ENCODE peak calls at places on chromosomes 5 and 9, in six cellular contexts. O is body of pancreas, T is right lobe of liver, F is GM12878, R is heart left ventricle, K is gastrocnemius medialis. A is an unnamed sample.
A peak's percentile ranks its signal among the peaks of the same experiment; 100 is the strongest.

GRCh38 chr5:159971514-159971913 is 37.4 kb upstream of the TTC1 start:
- ATAC-seq in O (no peak), T (no peak), R (no peak), K (no peak), F (no peak), A (no peak)

GRCh38 chr9:2859776-2860379 is 16.0 kb upstream of the PUM3 start:
- ATAC-seq in T (peak; percentile 79), K (no peak), R (peak; percentile 59), F (peak; percentile 77), O (peak; percentile 64), A (no peak)

GRCh38 chr9:80157128-80157527 is 585.4 kb downstream of the TLE4 start:
- ATAC-seq in R (no peak), K (no peak), T (no peak), F (peak; percentile 21), O (no peak), A (no peak)

GRCh38 chr5:109418752-109419352 is 9.1 kb upstream of the PJA2 start:
- ATAC-seq in O (no peak), T (no peak), R (no peak), K (no peak), F (no peak), A (no peak)

GRCh38 chr9:89501311-89501898 is 3.5 kb upstream of the SEMA4D start:
- ATAC-seq in R (no peak), O (no peak), K (no peak), F (no peak), T (no peak), A (no peak)

GRCh38 chr5:56851258-56851941 is 36.1 kb downstream of the MAP3K1 start:
- ATAC-seq in T (peak; percentile 74), F (peak; percentile 39), O (peak; percentile 70), K (no peak), R (peak; percentile 70), A (no peak)

GRCh38 chr9:121192959-121193645 is 8.6 kb downstream of the RAB14 start:
- ATAC-seq in O (no peak), F (peak; percentile 20), R (no peak), T (no peak), K (no peak), A (no peak)

GRCh38 chr5:145681686-145682085 is 153.5 kb downstream of the PRELID2 start:
- ATAC-seq in F (peak; percentile 100), T (peak; percentile 96), R (peak; percentile 88), O (peak; percentile 96), K (peak; percentile 86), A (peak; percentile 80)

GRCh38 chr9:4375424-4376195 is 75.7 kb upstream of the GLIS3 start:
- ATAC-seq in O (no peak), K (no peak), F (peak; percentile 58), T (peak; percentile 36), R (peak; percentile 64), A (no peak)

GRCh38 chr5:61866930-61867329 is 439.1 kb upstream of the KIF2A start:
- ATAC-seq in T (no peak), O (no peak), K (no peak), R (no peak), F (peak; percentile 93), A (no peak)

GRCh38 chr5:140833993-140834392 is at the start of gene PCDHA7:
- ATAC-seq in R (no peak), O (no peak), F (no peak), T (no peak), K (no peak), A (no peak)
- H3K4me3 ChIP-seq in R (peak within 1 kb of the TSS; percentile 18), O (no peak within 1 kb of the TSS), F (no peak within 1 kb of the TSS), T (no peak within 1 kb of the TSS), K (no peak within 1 kb of the TSS), A (no peak within 1 kb of the TSS)

DNA sequence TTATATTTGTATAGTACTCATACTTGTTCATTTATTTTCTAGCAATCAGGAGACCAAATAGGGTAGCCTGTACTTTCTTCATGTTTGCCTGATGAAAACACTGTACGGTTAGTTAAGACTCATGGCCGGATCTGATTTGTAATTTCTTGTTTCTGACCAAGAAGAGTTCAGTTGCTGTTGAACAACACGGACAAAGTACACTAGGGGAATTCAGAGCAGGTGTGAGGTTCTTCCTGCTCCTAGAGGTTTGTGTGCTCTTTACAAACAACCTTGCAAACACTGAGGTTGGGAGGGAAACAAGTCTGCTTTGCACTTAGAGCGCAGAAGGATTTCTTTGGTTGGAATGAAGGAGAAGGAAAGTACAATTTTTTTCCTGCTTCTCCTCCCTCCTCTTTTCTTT is 69.7 kb downstream of the TRIO start:
- ATAC-seq in T (peak; percentile 63), K (no peak), R (no peak), F (peak; percentile 47), O (no peak), A (no peak)
- TF ChIP-seq POLR2A in T (peak; percentile 42), K (no peak), R (no peak), F (no peak), O (no peak), A (no peak)

GRCh38 chr5:132813599-132814440 is 718 bp downstream of the SOWAHA start:
- ATAC-seq in T (peak; percentile 53), K (peak; percentile 36), F (peak; percentile 67), O (peak; percentile 65), R (peak; percentile 59), A (peak; percentile 48)
- H3K27ac ChIP-seq in T (no peak overlapping the region), K (no peak overlapping the region), F (no peak overlapping the region), O (peak overlapping the region; percentile 35), R (no peak overlapping the region), A (no peak overlapping the region)

GRCh38 chr5:150407097-150407720 is 5.5 kb downstream of the CD74 start:
- ATAC-seq in K (no peak), T (no peak), O (no peak), F (peak; percentile 5), R (no peak), A (no peak)
- H3K4me3 ChIP-seq in K (no peak overlapping the region), T (no peak overlapping the region), O (no peak overlapping the region), F (peak overlapping the region; percentile 99), R (no peak overlapping the region), A (no peak overlapping the region)

GRCh38 chr5:107670927-107671741 is at the start of gene EFNA5:
- ATAC-seq in T (peak; percentile 45), O (peak; percentile 22), R (peak; percentile 47), K (peak; percentile 16), F (peak; percentile 51), A (no peak)
- TF ChIP-seq POLR2A in T (no peak), O (no peak), R (no peak), K (no peak), F (no peak), A (no peak)

GRCh38 chr5:72328172-72328571 is 8.0 kb downstream of the PTCD2 start:
- ATAC-seq in R (peak; percentile 94), F (no peak), O (no peak), K (peak; percentile 90), T (peak; percentile 89), A (no peak)
- H3K27ac ChIP-seq in R (no peak overlapping the region), F (no peak overlapping the region), O (no peak overlapping the region), K (peak overlapping the region; percentile 28), T (no peak overlapping the region), A (no peak overlapping the region)

GRCh38 chr5:151224372-151224771 is 480 bp upstream of the CCDC69 start:
- ATAC-seq in R (no peak), T (no peak), K (no peak), F (peak; percentile 12), O (no peak), A (no peak)
- H3K4me3 ChIP-seq in R (peak overlapping the region; percentile 83), T (no peak overlapping the region), K (peak overlapping the region; percentile 81), F (peak overlapping the region; percentile 97), O (no peak overlapping the region), A (peak overlapping the region; percentile 94)

GRCh38 chr9:98488578-98489312 is 220.0 kb downstream of the GABBR2 start:
- ATAC-seq in R (no peak), F (no peak), T (no peak), K (no peak), O (no peak), A (no peak)
- TF ChIP-seq POLR2A in R (no peak), F (no peak), T (no peak), K (no peak), O (no peak), A (no peak)